ENCODE peak calls at places on chromosome 15, in four cellular contexts. Y, K, M and R are unnamed samples. For H3K4me1, the result is how much of the 10 kb centered on the place peaks cover.

GRCh38 chr15:92101706-92102434 is 248.4 kb downstream of the SLCO3A1 start:
- DNase-seq in Y (no peak), K (no peak), M (no peak), R (no peak)

GRCh38 chr15:79675982-79676381 is 220.8 kb downstream of the MTHFS start:
- DNase-seq in Y (peak), K (no peak), M (no peak), R (no peak)

GRCh38 chr15:98580577-98580976 is 67.8 kb upstream of the IGF1R start:
- DNase-seq in Y (peak), K (no peak), M (peak), R (no peak)

GRCh38 chr15:68679161-68679560 is 100.4 kb downstream of the CORO2B start:
- DNase-seq in Y (peak), K (no peak), M (no peak), R (no peak)

GRCh38 chr15:58147151-58147550 is 9.0 kb downstream of the AQP9 start:
- DNase-seq in Y (no peak), K (no peak), M (no peak), R (no peak)

GRCh38 chr15:78873796-78874761 is 1.4 kb downstream of the MORF4L1 start:
- DNase-seq in Y (peak), K (no peak), M (peak), R (peak)

GRCh38 chr15:25247418-25248030 is 191.3 kb downstream of the UBE3A start:
- DNase-seq in Y (no peak), K (no peak), M (no peak), R (no peak)

GRCh38 chr15:41483115-41483514 is 10.6 kb upstream of the ITPKA start:
- DNase-seq in Y (no peak), K (no peak), M (no peak), R (no peak)

GRCh38 chr15:63256433-63256884 is 20.9 kb upstream of the APH1B start:
- DNase-seq in Y (peak), K (no peak), M (peak), R (no peak)

GRCh38 chr15:50168778-50169411 is 13.1 kb upstream of the SLC27A2 start:
- DNase-seq in Y (no peak), K (no peak), M (no peak), R (no peak)

GRCh38 chr15:76875911-76876310 is 29.2 kb downstream of the SCAPER start:
- DNase-seq in Y (no peak), K (no peak), M (no peak), R (no peak)

GRCh38 chr15:58447244-58448010 is 15.6 kb downstream of the LIPC start:
- DNase-seq in Y (peak), K (no peak), M (no peak), R (no peak)

GRCh38 chr15:87349181-87349580 is 907.4 kb downstream of the NTRK3 start:
- DNase-seq in Y (peak), K (no peak), M (no peak), R (no peak)

GRCh38 chr15:73691398-73691797 is 7.2 kb downstream of the CD276 start:
- DNase-seq in Y (peak), K (no peak), M (peak), R (no peak)

GRCh38 chr15:88655780-88656488 is 17.1 kb downstream of the ISG20 start:
- DNase-seq in Y (no peak), K (no peak), M (no peak), R (no peak)

GRCh38 chr15:100201376-100202280 is 140.1 kb downstream of the ADAMTS17 start:
- DNase-seq in Y (no peak), K (no peak), M (no peak), R (peak)

GRCh38 chr15:66880380-66881155 is 178.5 kb downstream of the SMAD6 start:
- DNase-seq in Y (no peak), K (no peak), M (no peak), R (no peak)

GRCh38 chr15:92763459-92763858 is 107.9 kb upstream of the FAM174B start:
- DNase-seq in Y (no peak), K (no peak), M (no peak), R (peak)

GRCh38 chr15:89777073-89777820 is 1.1 kb downstream of the MESP2 start:
- DNase-seq in Y (no peak), K (no peak), M (no peak), R (no peak)
- H3K4me3 ChIP-seq in Y (no peak), K (peak), M (peak), R (no peak)

GRCh38 chr15:94370197-94370987 is 139.0 kb downstream of the MCTP2 start:
- DNase-seq in Y (no peak), K (no peak), M (no peak), R (no peak)
- TF ChIP-seq EZH2phosphoT487 in Y (no peak), K (no peak), M (no peak), R (no peak)

DNA sequence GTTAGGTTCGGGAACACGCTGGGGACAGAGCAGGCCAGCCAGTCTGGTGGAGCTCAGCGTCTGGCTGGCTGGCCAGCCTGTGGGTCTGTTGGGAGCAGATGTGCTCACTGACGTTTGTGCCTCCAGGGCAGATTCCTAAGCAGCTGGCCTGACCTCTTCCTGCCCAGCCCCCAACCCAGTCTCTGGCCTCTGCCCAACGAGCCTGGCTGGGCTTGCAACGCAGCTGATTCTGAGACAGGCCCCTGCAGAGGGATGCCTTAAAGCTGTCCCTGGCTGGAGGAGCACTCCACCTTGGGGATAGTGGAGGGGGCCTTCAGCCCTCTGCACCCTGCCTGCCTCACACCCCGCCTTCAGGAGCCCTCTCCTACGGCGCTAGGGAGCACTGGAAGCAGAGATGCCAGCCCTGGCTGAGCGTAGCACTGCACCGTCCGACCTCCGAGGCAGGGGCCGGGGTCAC is 46.0 kb downstream of the KLF13 start:
- DNase-seq in Y (peak), K (no peak), M (peak), R (no peak)
- H3K4me1 ChIP-seq in Y (under half), K (under half), M (under half), R (under half)

GRCh38 chr15:32923176-32923575 is 205.4 kb downstream of the GREM1 start:
- DNase-seq in Y (no peak), K (no peak), M (no peak), R (no peak)
- H3K4me3 ChIP-seq in Y (no peak), K (no peak), M (no peak), R (no peak)

DNA sequence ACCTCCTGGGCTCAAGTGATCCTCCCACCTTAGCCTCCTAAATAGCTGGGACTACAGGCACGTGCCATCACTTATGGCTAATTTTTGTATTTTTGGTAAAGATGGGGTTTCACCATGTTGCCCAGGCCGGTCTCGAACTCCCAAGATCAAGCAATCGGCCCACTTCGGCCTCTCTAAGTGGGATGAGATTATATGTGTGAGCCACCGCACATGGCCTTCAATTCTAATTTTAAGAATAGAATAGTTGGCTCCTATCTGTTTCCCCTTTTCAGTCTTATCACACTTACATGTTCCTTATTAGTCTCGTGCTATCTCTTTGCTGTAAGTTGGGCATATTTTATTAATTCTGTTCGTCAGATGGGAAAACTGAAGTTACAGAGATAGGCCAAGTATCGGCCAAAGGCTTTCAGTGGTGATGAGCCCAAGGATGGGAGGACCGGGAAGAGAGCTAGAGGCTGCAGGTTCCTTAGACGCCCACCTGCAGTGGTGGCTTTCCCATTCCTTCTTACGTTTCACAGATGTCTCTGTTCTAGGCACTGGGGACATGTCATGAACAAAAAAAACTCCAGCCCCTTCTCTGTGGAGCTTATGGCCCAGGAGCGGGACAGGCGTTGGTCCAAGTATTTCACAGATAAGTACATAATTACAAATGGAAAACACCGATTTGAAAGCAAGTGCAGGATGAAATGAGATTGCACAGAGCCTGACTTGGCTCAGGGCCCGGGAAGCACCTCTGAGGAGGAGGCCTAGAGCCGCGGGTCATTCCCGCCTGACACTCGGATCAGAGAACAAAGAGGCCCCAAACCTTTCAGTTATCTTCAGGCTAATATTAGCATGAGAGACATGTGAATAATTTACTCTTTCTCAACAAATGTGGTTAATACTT is 91.1 kb upstream of the KLF13 start:
- DNase-seq in Y (peak), K (no peak), M (no peak), R (peak)
- TF ChIP-seq EZH2phosphoT487 in Y (no peak), K (no peak), M (no peak), R (no peak)